ENCODE peak calls at places on chromosomes 12 and 14, in five cellular contexts. One of them, this sample, is unnamed.

GRCh38 chr14:71193663-71194062 is 286.4 kb downstream of the PCNX1 start:
- DNase-seq in HepG2: no peak
- DNase-seq in H1: no peak
- DNase-seq in K562: no peak
- DNase-seq in GM12878: no peak
- DNase-seq in this sample: no peak

GRCh38 chr14:75010472-75010871 is 7.8 kb downstream of the EIF2B2 start:
- DNase-seq in HepG2: no peak
- DNase-seq in H1: no peak
- DNase-seq in K562: no peak
- DNase-seq in GM12878: no peak
- DNase-seq in this sample: no peak

GRCh38 chr12:1773937-1774655 is 46.3 kb upstream of the LRTM2 start:
- DNase-seq in HepG2: no peak
- DNase-seq in H1: no peak
- DNase-seq in K562: no peak
- DNase-seq in GM12878: no peak
- DNase-seq in this sample: no peak

GRCh38 chr12:28089363-28089762 is 100.9 kb upstream of the CCDC91 start:
- DNase-seq in HepG2: no peak
- DNase-seq in H1: no peak
- DNase-seq in K562: no peak
- DNase-seq in GM12878: no peak
- DNase-seq in this sample: no peak

GRCh38 chr12:74963867-74964331 is 245.7 kb downstream of the KCNC2 start:
- DNase-seq in HepG2: peak
- DNase-seq in H1: no peak
- DNase-seq in K562: no peak
- DNase-seq in GM12878: no peak
- DNase-seq in this sample: peak

GRCh38 chr12:12439636-12440035 is 82.8 kb downstream of the BORCS5 start:
- DNase-seq in HepG2: peak
- DNase-seq in H1: no peak
- DNase-seq in K562: no peak
- DNase-seq in GM12878: no peak
- DNase-seq in this sample: peak

GRCh38 chr14:71071042-71071441 is 163.8 kb downstream of the PCNX1 start:
- DNase-seq in HepG2: no peak
- DNase-seq in H1: no peak
- DNase-seq in K562: no peak
- DNase-seq in GM12878: no peak
- DNase-seq in this sample: no peak

GRCh38 chr14:91681893-91682563 is 49.9 kb downstream of the CATSPERB start:
- DNase-seq in HepG2: no peak
- DNase-seq in H1: no peak
- DNase-seq in K562: no peak
- DNase-seq in GM12878: no peak
- DNase-seq in this sample: no peak

GRCh38 chr12:50984899-50985298 is 32.6 kb downstream of the HIGD1C start:
- DNase-seq in HepG2: no peak
- DNase-seq in H1: no peak
- DNase-seq in K562: no peak
- DNase-seq in GM12878: no peak
- DNase-seq in this sample: no peak

GRCh38 chr12:34257093-34257492 is 234.8 kb downstream of the ALG10 start:
- DNase-seq in HepG2: no peak
- DNase-seq in H1: no peak
- DNase-seq in K562: no peak
- DNase-seq in GM12878: no peak
- DNase-seq in this sample: no peak

GRCh38 chr14:99333841-99334240 is 61.8 kb upstream of the BCL11B start:
- DNase-seq in HepG2: no peak
- DNase-seq in H1: no peak
- DNase-seq in K562: no peak
- DNase-seq in GM12878: no peak
- DNase-seq in this sample: no peak

GRCh38 chr12:45034861-45035265 is 16.0 kb downstream of the DBX2 start:
- DNase-seq in HepG2: no peak
- DNase-seq in H1: no peak
- DNase-seq in K562: no peak
- DNase-seq in GM12878: no peak
- DNase-seq in this sample: no peak

GRCh38 chr12:124231980-124232653 is 62.8 kb upstream of the RFLNA start:
- DNase-seq in HepG2: no peak
- DNase-seq in H1: no peak
- DNase-seq in K562: no peak
- DNase-seq in GM12878: no peak
- DNase-seq in this sample: no peak

GRCh38 chr12:120367924-120368788 is 808 bp downstream of the MSI1 start:
- DNase-seq in HepG2: no peak
- DNase-seq in H1: no peak
- DNase-seq in K562: peak
- DNase-seq in GM12878: no peak
- DNase-seq in this sample: no peak

GRCh38 chr12:104793968-104794367 is 164.1 kb downstream of the SLC41A2 start:
- DNase-seq in HepG2: no peak
- DNase-seq in H1: no peak
- DNase-seq in K562: no peak
- DNase-seq in GM12878: no peak
- DNase-seq in this sample: no peak

GRCh38 chr14:94390372-94391086 is 2.1 kb upstream of the SERPINA1 start:
- DNase-seq in HepG2: no peak
- DNase-seq in H1: no peak
- DNase-seq in K562: no peak
- DNase-seq in GM12878: no peak
- DNase-seq in this sample: no peak

GRCh38 chr14:37623552-37623951 is 28.1 kb downstream of the TTC6 start:
- DNase-seq in HepG2: no peak
- DNase-seq in H1: no peak
- DNase-seq in K562: no peak
- DNase-seq in GM12878: no peak
- DNase-seq in this sample: peak

GRCh38 chr12:68481181-68481941 is 129.3 kb upstream of the RAP1B start:
- DNase-seq in HepG2: no peak
- DNase-seq in H1: no peak
- DNase-seq in K562: no peak
- DNase-seq in GM12878: peak
- DNase-seq in this sample: no peak

GRCh38 chr12:73659802-73660201 is 877.8 kb upstream of the ATXN7L3B start:
- DNase-seq in HepG2: no peak
- DNase-seq in H1: no peak
- DNase-seq in K562: no peak
- DNase-seq in GM12878: no peak
- DNase-seq in this sample: no peak

GRCh38 chr14:75310295-75311059 is 31.8 kb downstream of the FOS start:
- DNase-seq in HepG2: no peak
- DNase-seq in H1: peak
- DNase-seq in K562: no peak
- DNase-seq in GM12878: no peak
- DNase-seq in this sample: peak

GRCh38 chr14:91924871-91925726 is 22.4 kb downstream of the FBLN5 start:
- DNase-seq in HepG2: no peak
- DNase-seq in H1: no peak
- DNase-seq in K562: no peak
- DNase-seq in GM12878: no peak
- DNase-seq in this sample: no peak

GRCh38 chr14:37864861-37865718 is 269.7 kb downstream of the TTC6 start:
- DNase-seq in HepG2: peak
- DNase-seq in H1: no peak
- DNase-seq in K562: no peak
- DNase-seq in GM12878: no peak
- DNase-seq in this sample: peak

GRCh38 chr14:100902792-100903191 is 730 bp downstream of the RTL1 start:
- DNase-seq in HepG2: peak
- DNase-seq in H1: no peak
- DNase-seq in K562: no peak
- DNase-seq in GM12878: no peak
- DNase-seq in this sample: no peak

GRCh38 chr12:86710110-86710509 is 453.9 kb upstream of the MGAT4C start:
- DNase-seq in HepG2: no peak
- DNase-seq in H1: no peak
- DNase-seq in K562: no peak
- DNase-seq in GM12878: no peak
- DNase-seq in this sample: no peak

GRCh38 chr12:96907681-96908163 is 665 bp downstream of the NEDD1 start:
- DNase-seq in HepG2: peak
- DNase-seq in H1: no peak
- DNase-seq in K562: peak
- DNase-seq in GM12878: no peak
- DNase-seq in this sample: peak

GRCh38 chr14:54094765-54095164 is 138.1 kb upstream of the BMP4 start:
- DNase-seq in HepG2: no peak
- DNase-seq in H1: no peak
- DNase-seq in K562: no peak
- DNase-seq in GM12878: no peak
- DNase-seq in this sample: no peak

GRCh38 chr12:15163001-15163400 is 58.2 kb downstream of the RERG start:
- DNase-seq in HepG2: no peak
- DNase-seq in H1: no peak
- DNase-seq in K562: no peak
- DNase-seq in GM12878: no peak
- DNase-seq in this sample: no peak

GRCh38 chr12:121255433-121255832 is 41.1 kb downstream of the CAMKK2 start:
- DNase-seq in HepG2: no peak
- DNase-seq in H1: no peak
- DNase-seq in K562: no peak
- DNase-seq in GM12878: no peak
- DNase-seq in this sample: no peak

GRCh38 chr12:96861656-96862055 is 45.4 kb upstream of the NEDD1 start:
- DNase-seq in HepG2: no peak
- DNase-seq in H1: no peak
- DNase-seq in K562: no peak
- DNase-seq in GM12878: no peak
- DNase-seq in this sample: no peak

GRCh38 chr12:100652488-100652887 is 79.0 kb downstream of the GAS2L3 start:
- DNase-seq in HepG2: peak
- DNase-seq in H1: no peak
- DNase-seq in K562: no peak
- DNase-seq in GM12878: no peak
- DNase-seq in this sample: no peak

GRCh38 chr12:100646896-100647295 is 73.4 kb downstream of the GAS2L3 start:
- DNase-seq in HepG2: no peak
- DNase-seq in H1: no peak
- DNase-seq in K562: no peak
- DNase-seq in GM12878: no peak
- DNase-seq in this sample: no peak

GRCh38 chr12:100656141-100656540 is 82.7 kb downstream of the GAS2L3 start:
- DNase-seq in HepG2: no peak
- DNase-seq in H1: no peak
- DNase-seq in K562: no peak
- DNase-seq in GM12878: no peak
- DNase-seq in this sample: no peak

GRCh38 chr12:100651694-100652093 is 78.2 kb downstream of the GAS2L3 start:
- DNase-seq in HepG2: peak
- DNase-seq in H1: no peak
- DNase-seq in K562: no peak
- DNase-seq in GM12878: no peak
- DNase-seq in this sample: no peak

GRCh38 chr12:100651108-100651507 is 77.6 kb downstream of the GAS2L3 start:
- DNase-seq in HepG2: no peak
- DNase-seq in H1: no peak
- DNase-seq in K562: no peak
- DNase-seq in GM12878: no peak
- DNase-seq in this sample: no peak
- TF ChIP-seq CTCF in HepG2: peak
- TF ChIP-seq CTCF in H1: peak
- TF ChIP-seq CTCF in K562: no peak
- TF ChIP-seq CTCF in GM12878: no peak
- TF ChIP-seq CTCF in this sample: no peak

GRCh38 chr12:21451529-21451928 is 14.1 kb downstream of the PYROXD1 start:
- DNase-seq in HepG2: no peak
- DNase-seq in H1: no peak
- DNase-seq in K562: no peak
- DNase-seq in GM12878: no peak
- DNase-seq in this sample: no peak
- TF ChIP-seq HDAC2 in HepG2: no peak
- TF ChIP-seq HDAC2 in H1: no peak
- TF ChIP-seq HDAC2 in K562: no peak
- TF ChIP-seq HDAC2 in GM12878: no peak
- TF ChIP-seq HDAC2 in this sample: no peak

DNA sequence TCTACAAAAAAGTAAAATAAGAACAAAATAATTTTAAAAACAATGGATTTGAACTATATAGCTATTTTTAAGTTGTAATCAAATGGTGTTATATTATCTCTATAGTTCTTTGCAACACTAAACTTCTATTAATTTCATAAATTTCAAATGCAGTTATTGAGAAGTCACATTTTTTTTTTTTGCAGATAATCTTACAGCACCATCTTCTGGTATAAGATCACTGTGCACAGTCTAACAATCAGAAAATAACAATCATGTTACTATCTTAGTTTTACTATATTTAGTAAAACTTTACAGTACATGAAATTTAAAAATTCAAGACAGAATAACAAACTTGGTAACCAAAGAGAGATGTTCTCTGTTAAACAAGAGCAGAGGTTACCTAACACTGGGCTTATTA is 40.6 kb downstream of the GXYLT1 start:
- DNase-seq in HepG2: no peak
- DNase-seq in H1: no peak
- DNase-seq in K562: no peak
- DNase-seq in GM12878: no peak
- DNase-seq in this sample: no peak
- TF ChIP-seq CTCF in HepG2: no peak
- TF ChIP-seq CTCF in H1: no peak
- TF ChIP-seq CTCF in K562: no peak
- TF ChIP-seq CTCF in GM12878: no peak
- TF ChIP-seq CTCF in this sample: peak

GRCh38 chr14:58572092-58572853 is 65.5 kb upstream of the DACT1 start:
- DNase-seq in HepG2: peak
- DNase-seq in H1: no peak
- DNase-seq in K562: no peak
- DNase-seq in GM12878: no peak
- DNase-seq in this sample: peak
- TF ChIP-seq HDAC2 in HepG2: no peak
- TF ChIP-seq HDAC2 in H1: no peak
- TF ChIP-seq HDAC2 in K562: no peak
- TF ChIP-seq HDAC2 in GM12878: no peak
- TF ChIP-seq HDAC2 in this sample: no peak

GRCh38 chr12:95582230-95583058 is 31.2 kb upstream of the USP44 start:
- DNase-seq in HepG2: peak
- DNase-seq in H1: no peak
- DNase-seq in K562: no peak
- DNase-seq in GM12878: no peak
- DNase-seq in this sample: peak
- TF ChIP-seq CTCF in HepG2: peak
- TF ChIP-seq CTCF in H1: peak
- TF ChIP-seq CTCF in K562: peak
- TF ChIP-seq CTCF in GM12878: peak
- TF ChIP-seq CTCF in this sample: peak